ENCODE peak calls at places on chromosomes 1 and 21, in nine cellular contexts. N is astrocyte of the spinal cord, E is choroid plexus epithelial cell, Y is A549, I is neural progenitor cell, A is endothelial cell of umbilical vein, X is Panc1, T is WTC11, K is tibial artery. R is an unnamed sample.

GRCh38 chr1:170661646-170662411 is 2.1 kb upstream of the PRRX1 start:
- DNase-seq in N (peak; percentile 67), E (peak; percentile 39), Y (no peak), I (peak; percentile 85), A (peak; percentile 31), X (no peak), T (peak; percentile 53), K (peak; percentile 81), R (no peak)

GRCh38 chr1:33515607-33516006 is 43.2 kb downstream of the ZSCAN20 start:
- DNase-seq in N (no peak), E (no peak), Y (no peak), I (no peak), A (no peak), X (no peak), T (no peak), K (no peak), R (no peak)

GRCh38 chr1:205998457-205999241 is 4.5 kb downstream of the RAB7B start:
- DNase-seq in N (no peak), E (no peak), Y (no peak), I (peak; percentile 60), A (no peak), X (no peak), T (peak; percentile 15), K (no peak), R (no peak)

GRCh38 chr1:181095763-181096184 is 7.3 kb downstream of the IER5 start:
- DNase-seq in N (no peak), E (no peak), Y (no peak), I (no peak), A (no peak), X (no peak), T (no peak), K (peak; percentile 12), R (no peak)

GRCh38 chr1:15956150-15956549 is 19.8 kb downstream of the ZBTB17 start:
- DNase-seq in N (peak; percentile 29), E (peak; percentile 35), Y (no peak), I (no peak), A (no peak), X (no peak), T (no peak), K (no peak), R (no peak)

GRCh38 chr1:234208791-234209190 is 164.5 kb upstream of the COA6 start:
- DNase-seq in N (no peak), E (no peak), Y (peak; percentile 71), I (no peak), A (no peak), X (no peak), T (no peak), K (no peak), R (no peak)

GRCh38 chr1:180632326-180633088 is 685 bp downstream of the XPR1 start:
- DNase-seq in N (peak; percentile 20), E (no peak), Y (peak; percentile 39), I (peak; percentile 84), A (peak; percentile 62), X (no peak), T (peak; percentile 75), K (no peak), R (no peak)

GRCh38 chr1:13807213-13807612 is 107.2 kb downstream of the PRDM2 start:
- DNase-seq in N (no peak), E (peak; percentile 45), Y (peak; percentile 22), I (peak; percentile 75), A (no peak), X (no peak), T (peak; percentile 73), K (peak; percentile 25), R (no peak)

GRCh38 chr21:15740383-15740782 is 10.6 kb downstream of the USP25 start:
- DNase-seq in N (no peak), E (no peak), Y (no peak), I (no peak), A (no peak), X (no peak), T (no peak), K (no peak), R (no peak)

GRCh38 chr1:79043506-79043905 is 37.0 kb upstream of the ADGRL4 start:
- DNase-seq in N (no peak), E (peak; percentile 73), Y (no peak), I (no peak), A (no peak), X (no peak), T (no peak), K (no peak), R (peak; percentile 45)

GRCh38 chr1:230495891-230496385 is 69.8 kb upstream of the PGBD5 start:
- DNase-seq in N (no peak), E (no peak), Y (peak; percentile 29), I (no peak), A (no peak), X (no peak), T (no peak), K (no peak), R (no peak)

GRCh38 chr1:75330633-75331032 is 196.4 kb downstream of the LHX8 start:
- DNase-seq in N (peak; percentile 18), E (no peak), Y (no peak), I (no peak), A (no peak), X (no peak), T (no peak), K (no peak), R (no peak)

GRCh38 chr1:8540971-8541370 is 223.1 kb downstream of the SLC45A1 start:
- DNase-seq in N (peak; percentile 33), E (no peak), Y (no peak), I (no peak), A (peak; percentile 43), X (no peak), T (no peak), K (no peak), R (no peak)

GRCh38 chr1:53572061-53572801 is 113.0 kb downstream of the DMRTB1 start:
- DNase-seq in N (peak; percentile 36), E (peak; percentile 58), Y (peak; percentile 33), I (peak; percentile 70), A (no peak), X (peak; percentile 36), T (peak; percentile 12), K (peak; percentile 53), R (peak; percentile 31)

GRCh38 chr1:20589331-20590312 is 725 bp downstream of the CDA start:
- DNase-seq in N (peak; percentile 57), E (peak; percentile 70), Y (no peak), I (peak; percentile 21), A (peak; percentile 88), X (no peak), T (no peak), K (no peak), R (no peak)

GRCh38 chr1:117036018-117036421 is 24.1 kb upstream of the TTF2 start:
- DNase-seq in N (no peak), E (no peak), Y (no peak), I (no peak), A (no peak), X (no peak), T (no peak), K (no peak), R (no peak)

GRCh38 chr1:31696246-31696645 is 7.6 kb downstream of the COL16A1 start:
- DNase-seq in N (no peak), E (no peak), Y (no peak), I (no peak), A (no peak), X (no peak), T (no peak), K (no peak), R (no peak)

GRCh38 chr21:31354604-31355443 is 10.8 kb upstream of the TIAM1 start:
- DNase-seq in N (peak; percentile 95), E (peak; percentile 77), Y (peak; percentile 11), I (no peak), A (no peak), X (peak; percentile 98), T (no peak), K (no peak), R (no peak)

DNA sequence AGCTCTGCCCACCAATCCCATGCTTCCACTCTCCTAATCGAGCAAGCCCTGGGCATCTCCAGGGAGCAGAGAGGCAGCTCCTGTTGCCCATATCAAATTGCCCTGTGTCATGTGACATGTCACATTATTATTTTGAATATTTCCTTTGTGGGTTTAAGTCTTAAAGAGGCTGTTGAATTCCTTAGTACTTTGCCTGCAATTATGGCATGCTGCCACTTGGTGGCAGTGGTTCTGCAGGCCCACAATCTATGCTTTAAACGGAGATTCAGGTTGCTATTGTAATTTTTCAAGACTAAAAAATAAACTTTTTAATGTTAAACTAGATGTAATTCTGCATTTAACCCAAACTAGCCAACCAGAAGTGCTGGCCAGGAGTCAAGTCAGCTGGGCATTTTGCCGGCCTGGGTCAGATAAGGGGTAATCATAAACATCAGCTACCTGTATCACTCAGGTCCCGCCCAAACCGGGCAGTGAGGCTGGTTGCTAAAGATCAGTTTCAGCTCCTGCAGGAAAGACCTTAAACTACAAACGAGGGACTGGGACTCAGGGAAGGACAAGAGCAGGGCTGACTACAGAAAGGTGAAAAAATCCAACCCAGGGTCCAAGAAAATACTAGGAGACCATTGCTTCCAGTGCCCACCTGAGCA is 37.3 kb upstream of the ARHGEF16 start:
- DNase-seq in N (no peak), E (no peak), Y (no peak), I (no peak), A (no peak), X (no peak), T (no peak), K (no peak), R (no peak)
- TF ChIP-seq CTCF in N (peak; percentile 29), E (peak; percentile 44), Y (no peak), I (peak; percentile 67), A (peak; percentile 2), X (peak; percentile 82), T (peak; percentile 60), K (no peak), R (peak; percentile 3)

GRCh38 chr1:162023547-162024501 is at the start of gene OLFML2B:
- DNase-seq in N (peak; percentile 84), E (peak; percentile 89), Y (peak; percentile 70), I (peak; percentile 90), A (peak; percentile 70), X (peak; percentile 61), T (peak; percentile 80), K (peak; percentile 91), R (no peak)
- TF ChIP-seq CTCF in N (peak; percentile 48), E (peak; percentile 69), Y (peak; percentile 45), I (no peak), A (peak; percentile 31), X (peak; percentile 50), T (no peak), K (peak; percentile 43), R (peak; percentile 41)

DNA sequence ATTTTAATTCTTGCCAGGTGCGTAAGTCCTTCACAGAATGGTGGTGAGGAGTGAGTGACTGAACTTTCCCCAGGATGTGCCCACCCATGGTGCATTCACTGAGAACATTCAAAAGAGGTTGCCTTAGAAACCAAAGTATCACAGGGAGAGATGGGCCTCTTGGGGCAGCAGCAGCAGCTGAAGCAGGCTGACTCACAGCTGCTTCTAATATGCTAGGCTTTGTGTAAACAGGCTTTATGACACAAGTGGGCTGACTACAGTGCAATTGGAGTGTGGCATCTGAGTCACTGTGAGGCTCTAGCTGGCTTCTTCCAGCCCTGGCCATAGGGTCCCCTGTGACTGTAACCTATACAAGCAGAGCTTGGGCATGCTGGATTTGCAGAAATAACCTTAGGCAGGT is 12.6 kb downstream of the PIGP start:
- DNase-seq in N (peak; percentile 99), E (peak; percentile 99), Y (peak; percentile 86), I (peak; percentile 76), A (peak; percentile 77), X (peak; percentile 83), T (no peak), K (peak; percentile 73), R (peak; percentile 82)
- TF ChIP-seq CTCF in N (peak; percentile 24), E (peak; percentile 43), Y (no peak), I (no peak), A (no peak), X (no peak), T (no peak), K (no peak), R (peak; percentile 31)

DNA sequence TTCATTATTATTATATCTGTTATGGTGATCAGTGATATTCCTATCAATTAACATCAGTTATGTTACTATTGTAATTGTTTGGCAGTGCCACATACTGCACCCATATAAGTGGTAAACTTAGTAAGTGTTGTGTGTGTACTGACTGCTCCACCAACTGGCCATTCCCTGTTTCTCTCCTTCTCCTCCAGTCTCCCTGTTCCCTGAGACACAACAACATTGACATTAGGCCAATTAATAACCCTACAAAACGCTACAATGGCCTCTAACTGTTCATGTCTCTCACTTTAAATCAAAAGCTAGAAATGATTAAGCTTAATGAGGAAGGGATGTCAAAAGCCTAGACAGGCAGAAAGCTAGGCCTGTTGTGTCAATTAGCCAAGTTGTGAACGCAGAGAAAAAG is 6.6 kb upstream of the THRAP3 start:
- DNase-seq in N (peak; percentile 50), E (peak; percentile 70), Y (peak; percentile 55), I (no peak), A (peak; percentile 25), X (peak; percentile 20), T (no peak), K (no peak), R (no peak)
- TF ChIP-seq CTCF in N (peak; percentile 45), E (peak; percentile 57), Y (peak; percentile 42), I (peak; percentile 29), A (peak; percentile 25), X (peak; percentile 72), T (no peak), K (no peak), R (peak; percentile 38)